ENCODE peak calls at places on chromosomes 12 and 14, in six cellular contexts. X, B, T, N, D and A are unnamed samples.

GRCh38 chr14:52852810-52853521 is 61.6 kb upstream of the GNPNAT1 start:
- DNase-seq in X (peak), B (no peak), T (no peak), N (no peak), D (no peak), A (no peak)

GRCh38 chr14:35383569-35384385 is 20.8 kb downstream of the NFKBIA start:
- DNase-seq in X (no peak), B (no peak), T (no peak), N (no peak), D (no peak), A (no peak)

GRCh38 chr12:20398720-20399119 is 30.4 kb downstream of the PDE3A start:
- DNase-seq in X (no peak), B (no peak), T (no peak), N (no peak), D (no peak), A (no peak)

GRCh38 chr12:113781415-113782198 is 184.5 kb downstream of the RBM19 start:
- DNase-seq in X (peak), B (no peak), T (peak), N (no peak), D (no peak), A (peak)

GRCh38 chr14:84643438-84643837 is 886.5 kb upstream of the FLRT2 start:
- DNase-seq in X (no peak), B (no peak), T (no peak), N (no peak), D (no peak), A (no peak)

GRCh38 chr12:62606654-62607053 is 140.0 kb downstream of the MON2 start:
- DNase-seq in X (no peak), B (no peak), T (no peak), N (no peak), D (no peak), A (no peak)

GRCh38 chr14:24895622-24896021 is 154.3 kb downstream of the STXBP6 start:
- DNase-seq in X (no peak), B (no peak), T (no peak), N (no peak), D (no peak), A (no peak)

GRCh38 chr14:34713122-34713680 is 1.2 kb downstream of the CFL2 start:
- DNase-seq in X (no peak), B (no peak), T (no peak), N (no peak), D (no peak), A (no peak)

GRCh38 chr14:90301580-90302181 is 30.1 kb downstream of the NRDE2 start:
- DNase-seq in X (peak), B (no peak), T (peak), N (no peak), D (no peak), A (peak)

GRCh38 chr14:100825691-100826331 is at the start of gene MEG3:
- DNase-seq in X (peak), B (peak), T (peak), N (peak), D (peak), A (peak)

GRCh38 chr12:10361084-10361483 is 28.8 kb downstream of the KLRK1 start:
- DNase-seq in X (no peak), B (no peak), T (no peak), N (no peak), D (no peak), A (no peak)

GRCh38 chr12:112549031-112549430 is 130.3 kb downstream of the PTPN11 start:
- DNase-seq in X (no peak), B (no peak), T (no peak), N (no peak), D (no peak), A (no peak)

GRCh38 chr12:119669744-119670472 is 2.0 kb downstream of the PRKAB1 start:
- DNase-seq in X (no peak), B (no peak), T (no peak), N (peak), D (peak), A (no peak)

GRCh38 chr14:39939023-39939422 is 506.8 kb upstream of the FBXO33 start:
- DNase-seq in X (no peak), B (no peak), T (no peak), N (no peak), D (no peak), A (no peak)

GRCh38 chr12:49232940-49233841 is 31.7 kb upstream of the TUBA1C start:
- DNase-seq in X (peak), B (peak), T (peak), N (peak), D (peak), A (peak)

GRCh38 chr14:68791078-68791983 is 1.5 kb downstream of the ZFP36L1 start:
- DNase-seq in X (no peak), B (no peak), T (no peak), N (peak), D (no peak), A (no peak)

GRCh38 chr12:64998327-64999156 is 122.6 kb downstream of the WIF1 start:
- DNase-seq in X (no peak), B (no peak), T (no peak), N (no peak), D (no peak), A (no peak)

GRCh38 chr14:76446921-76447320 is 71.0 kb downstream of the ESRRB start:
- DNase-seq in X (no peak), B (no peak), T (no peak), N (no peak), D (no peak), A (no peak)

GRCh38 chr14:103656031-103656757 is 27.2 kb downstream of the KLC1 start:
- DNase-seq in X (peak), B (no peak), T (no peak), N (no peak), D (no peak), A (no peak)

GRCh38 chr12:3662516-3662915 is 90.4 kb downstream of the CRACR2A start:
- DNase-seq in X (no peak), B (no peak), T (no peak), N (no peak), D (no peak), A (no peak)

GRCh38 chr12:65430571-65431306 is 152.3 kb downstream of the MSRB3 start:
- DNase-seq in X (peak), B (no peak), T (peak), N (no peak), D (no peak), A (peak)

GRCh38 chr12:95623554-95624170 is 72.4 kb upstream of the USP44 start:
- DNase-seq in X (peak), B (peak), T (peak), N (peak), D (peak), A (peak)

GRCh38 chr14:58718226-58718625 is 80.5 kb downstream of the DACT1 start:
- DNase-seq in X (no peak), B (no peak), T (no peak), N (no peak), D (no peak), A (no peak)

GRCh38 chr14:89455412-89455811 is 38.4 kb upstream of the FOXN3 start:
- DNase-seq in X (no peak), B (no peak), T (no peak), N (no peak), D (peak), A (no peak)

GRCh38 chr14:93133476-93133875 is 17.8 kb upstream of the ITPK1 start:
- DNase-seq in X (peak), B (no peak), T (no peak), N (no peak), D (no peak), A (no peak)

GRCh38 chr12:123761841-123762714 is at the start of gene DNAH10:
- DNase-seq in X (no peak), B (no peak), T (no peak), N (peak), D (peak), A (peak)

GRCh38 chr12:6367969-6368892 is 7.1 kb downstream of the SCNN1A start:
- DNase-seq in X (no peak), B (no peak), T (no peak), N (no peak), D (no peak), A (no peak)

GRCh38 chr12:48110691-48111315 is 4.9 kb upstream of the SENP1 start:
- DNase-seq in X (no peak), B (no peak), T (no peak), N (no peak), D (no peak), A (no peak)

GRCh38 chr14:80213602-80214001 is 2.3 kb upstream of the DIO2 start:
- DNase-seq in X (peak), B (peak), T (peak), N (peak), D (peak), A (peak)

GRCh38 chr14:90678420-90678819 is 137.8 kb downstream of the TTC7B start:
- DNase-seq in X (peak), B (no peak), T (no peak), N (no peak), D (no peak), A (peak)

GRCh38 chr12:9364224-9365176 is 156.3 kb upstream of the PZP start:
- DNase-seq in X (peak), B (no peak), T (peak), N (no peak), D (peak), A (peak)

GRCh38 chr12:69988601-69989194 is 163.7 kb downstream of the MYRFL start:
- DNase-seq in X (peak), B (no peak), T (peak), N (no peak), D (no peak), A (peak)

GRCh38 chr12:69987453-69988102 is 162.6 kb downstream of the MYRFL start:
- DNase-seq in X (peak), B (no peak), T (peak), N (peak), D (peak), A (peak)

GRCh38 chr12:29883558-29883957 is 99.8 kb upstream of the TMTC1 start:
- DNase-seq in X (no peak), B (no peak), T (no peak), N (no peak), D (no peak), A (no peak)

GRCh38 chr14:101721951-101722661 is 39.4 kb upstream of the PPP2R5C start:
- DNase-seq in X (no peak), B (no peak), T (no peak), N (peak), D (peak), A (peak)

GRCh38 chr12:19778111-19778688 is 338.9 kb downstream of the AEBP2 start:
- DNase-seq in X (peak), B (no peak), T (no peak), N (no peak), D (no peak), A (peak)

GRCh38 chr12:49609875-49610154 is 4.4 kb upstream of the FAM186B start:
- DNase-seq in X (peak), B (no peak), T (no peak), N (no peak), D (no peak), A (no peak)

GRCh38 chr12:63020269-63020668 is 85.3 kb upstream of the PPM1H start:
- DNase-seq in X (no peak), B (no peak), T (no peak), N (no peak), D (no peak), A (no peak)

GRCh38 chr12:108972226-108972757 is 48.6 kb downstream of the SVOP start:
- DNase-seq in X (no peak), B (no peak), T (no peak), N (no peak), D (no peak), A (no peak)

GRCh38 chr12:109998904-109999648 is at the start of gene ANKRD13A:
- DNase-seq in X (peak), B (peak), T (peak), N (peak), D (peak), A (peak)

GRCh38 chr12:109999649-109999971 is 380 bp downstream of the ANKRD13A start:
- DNase-seq in X (no peak), B (no peak), T (no peak), N (peak), D (no peak), A (no peak)

GRCh38 chr12:109998241-109998903 is 858 bp upstream of the ANKRD13A start:
- DNase-seq in X (peak), B (no peak), T (no peak), N (no peak), D (no peak), A (no peak)

GRCh38 chr12:110001596-110001995 is 2.4 kb downstream of the ANKRD13A start:
- DNase-seq in X (peak), B (no peak), T (peak), N (no peak), D (no peak), A (peak)

GRCh38 chr12:109999983-110000505 is 814 bp downstream of the ANKRD13A start:
- DNase-seq in X (no peak), B (no peak), T (no peak), N (peak), D (peak), A (peak)
- H3K27ac ChIP-seq in X (peak), B (peak), T (no peak), N (peak), D (peak), A (peak)

GRCh38 chr14:71687115-71687836 is 245.0 kb upstream of the RGS6 start:
- DNase-seq in X (peak), B (no peak), T (no peak), N (no peak), D (no peak), A (no peak)
- H3K27ac ChIP-seq in X (peak), B (no peak), T (no peak), N (no peak), D (peak), A (no peak)

GRCh38 chr12:107906719-107907118 is 132.2 kb downstream of the ASCL4 start:
- DNase-seq in X (no peak), B (no peak), T (no peak), N (no peak), D (no peak), A (no peak)
- H3K27ac ChIP-seq in X (no peak), B (no peak), T (no peak), N (no peak), D (no peak), A (no peak)

GRCh38 chr14:105397350-105397931 is 897 bp upstream of the TEX22 start:
- DNase-seq in X (no peak), B (peak), T (no peak), N (no peak), D (no peak), A (no peak)
- H3K27ac ChIP-seq in X (peak), B (peak), T (no peak), N (peak), D (peak), A (no peak)